ENCODE peak calls at places on chromosomes 3 and 15, in four cellular contexts. One of them, this sample, is unnamed.

GRCh38 chr3:8599146-8599545 is 45.5 kb downstream of the SSUH2 start:
- DNase-seq in HepG2: no peak
- DNase-seq in K562: no peak
- DNase-seq in GM12878: no peak
- DNase-seq in this sample: no peak

GRCh38 chr3:46131884-46132478 is 76.1 kb downstream of the CCR1 start:
- DNase-seq in HepG2: no peak
- DNase-seq in K562: no peak
- DNase-seq in GM12878: no peak
- DNase-seq in this sample: no peak

GRCh38 chr15:59299919-59300617 is 72.6 kb downstream of the MYO1E start:
- DNase-seq in HepG2: no peak
- DNase-seq in K562: peak
- DNase-seq in GM12878: peak
- DNase-seq in this sample: no peak

GRCh38 chr3:120033594-120033993 is 60.7 kb downstream of the GSK3B start:
- DNase-seq in HepG2: no peak
- DNase-seq in K562: no peak
- DNase-seq in GM12878: no peak
- DNase-seq in this sample: no peak

GRCh38 chr3:165805834-165806561 is 31.2 kb downstream of the BCHE start:
- DNase-seq in HepG2: no peak
- DNase-seq in K562: no peak
- DNase-seq in GM12878: no peak
- DNase-seq in this sample: no peak

GRCh38 chr3:78858165-78858564 is 909.6 kb downstream of the ROBO1 start:
- DNase-seq in HepG2: no peak
- DNase-seq in K562: no peak
- DNase-seq in GM12878: no peak
- DNase-seq in this sample: no peak

GRCh38 chr3:122497425-122497824 is 17.3 kb downstream of the KPNA1 start:
- DNase-seq in HepG2: no peak
- DNase-seq in K562: no peak
- DNase-seq in GM12878: peak
- DNase-seq in this sample: no peak

GRCh38 chr3:183375337-183375736 is 53.1 kb downstream of the MCF2L2 start:
- DNase-seq in HepG2: no peak
- DNase-seq in K562: no peak
- DNase-seq in GM12878: no peak
- DNase-seq in this sample: no peak

GRCh38 chr3:98971183-98971681 is 69.7 kb upstream of the DCBLD2 start:
- DNase-seq in HepG2: peak
- DNase-seq in K562: no peak
- DNase-seq in GM12878: no peak
- DNase-seq in this sample: no peak

GRCh38 chr3:9301798-9302197 is 52.4 kb upstream of the SRGAP3 start:
- DNase-seq in HepG2: no peak
- DNase-seq in K562: no peak
- DNase-seq in GM12878: no peak
- DNase-seq in this sample: no peak

GRCh38 chr3:139302084-139302800 is 41.6 kb upstream of the MRPS22 start:
- DNase-seq in HepG2: peak
- DNase-seq in K562: no peak
- DNase-seq in GM12878: no peak
- DNase-seq in this sample: no peak

GRCh38 chr3:193548406-193548805 is 6.3 kb downstream of the ATP13A4 start:
- DNase-seq in HepG2: no peak
- DNase-seq in K562: no peak
- DNase-seq in GM12878: no peak
- DNase-seq in this sample: no peak

GRCh38 chr3:49403891-49404290 is 7.9 kb downstream of the RHOA start:
- DNase-seq in HepG2: no peak
- DNase-seq in K562: no peak
- DNase-seq in GM12878: no peak
- DNase-seq in this sample: no peak

GRCh38 chr15:26771168-26771916 is 1.5 kb downstream of the GABRB3 start:
- DNase-seq in HepG2: peak
- DNase-seq in K562: no peak
- DNase-seq in GM12878: no peak
- DNase-seq in this sample: peak

GRCh38 chr3:160852856-160853255 is 96.8 kb downstream of the PPM1L start:
- DNase-seq in HepG2: no peak
- DNase-seq in K562: no peak
- DNase-seq in GM12878: no peak
- DNase-seq in this sample: no peak

GRCh38 chr3:186588619-186589018 is 18.1 kb downstream of the DNAJB11 start:
- DNase-seq in HepG2: no peak
- DNase-seq in K562: no peak
- DNase-seq in GM12878: no peak
- DNase-seq in this sample: no peak

GRCh38 chr3:56915969-56916586 is 114.3 kb upstream of the ARHGEF3 start:
- DNase-seq in HepG2: no peak
- DNase-seq in K562: peak
- DNase-seq in GM12878: peak
- DNase-seq in this sample: peak

GRCh38 chr3:123064506-123064905 is 2.3 kb upstream of the PDIA5 start:
- DNase-seq in HepG2: no peak
- DNase-seq in K562: no peak
- DNase-seq in GM12878: no peak
- DNase-seq in this sample: no peak

GRCh38 chr3:25885544-25885943 is 95.7 kb downstream of the OXSM start:
- DNase-seq in HepG2: no peak
- DNase-seq in K562: no peak
- DNase-seq in GM12878: no peak
- DNase-seq in this sample: no peak

GRCh38 chr3:191234216-191234615 is 35.2 kb downstream of the OSTN start:
- DNase-seq in HepG2: no peak
- DNase-seq in K562: no peak
- DNase-seq in GM12878: no peak
- DNase-seq in this sample: no peak

GRCh38 chr3:13845806-13846205 is 34.1 kb downstream of the WNT7A start:
- DNase-seq in HepG2: no peak
- DNase-seq in K562: no peak
- DNase-seq in GM12878: no peak
- DNase-seq in this sample: no peak

GRCh38 chr15:59160880-59161593 is 45.6 kb upstream of the LDHAL6B start:
- DNase-seq in HepG2: peak
- DNase-seq in K562: peak
- DNase-seq in GM12878: no peak
- DNase-seq in this sample: peak

GRCh38 chr3:168939651-168940238 is 723.8 kb downstream of the MECOM start:
- DNase-seq in HepG2: no peak
- DNase-seq in K562: no peak
- DNase-seq in GM12878: no peak
- DNase-seq in this sample: no peak

GRCh38 chr15:98888839-98889479 is 118.6 kb downstream of the PGPEP1L start:
- DNase-seq in HepG2: no peak
- DNase-seq in K562: no peak
- DNase-seq in GM12878: no peak
- DNase-seq in this sample: no peak

GRCh38 chr3:20080956-20081554 is 40.8 kb downstream of the KAT2B start:
- DNase-seq in HepG2: peak
- DNase-seq in K562: peak
- DNase-seq in GM12878: peak
- DNase-seq in this sample: no peak

GRCh38 chr15:45372032-45372995 is 6.0 kb downstream of the GATM start:
- DNase-seq in HepG2: no peak
- DNase-seq in K562: no peak
- DNase-seq in GM12878: no peak
- DNase-seq in this sample: no peak

GRCh38 chr15:38535451-38536200 is 29.0 kb downstream of the RASGRP1 start:
- DNase-seq in HepG2: no peak
- DNase-seq in K562: no peak
- DNase-seq in GM12878: no peak
- DNase-seq in this sample: no peak

GRCh38 chr3:63557912-63558311 is 94.6 kb upstream of the SNTN start:
- DNase-seq in HepG2: no peak
- DNase-seq in K562: no peak
- DNase-seq in GM12878: peak
- DNase-seq in this sample: no peak

GRCh38 chr3:51371943-51372557 is 13.0 kb upstream of the MANF start:
- DNase-seq in HepG2: peak
- DNase-seq in K562: peak
- DNase-seq in GM12878: no peak
- DNase-seq in this sample: peak

GRCh38 chr15:65421360-65422215 is 1.2 kb downstream of the IGDCC4 start:
- DNase-seq in HepG2: no peak
- DNase-seq in K562: peak
- DNase-seq in GM12878: no peak
- DNase-seq in this sample: peak

DNA sequence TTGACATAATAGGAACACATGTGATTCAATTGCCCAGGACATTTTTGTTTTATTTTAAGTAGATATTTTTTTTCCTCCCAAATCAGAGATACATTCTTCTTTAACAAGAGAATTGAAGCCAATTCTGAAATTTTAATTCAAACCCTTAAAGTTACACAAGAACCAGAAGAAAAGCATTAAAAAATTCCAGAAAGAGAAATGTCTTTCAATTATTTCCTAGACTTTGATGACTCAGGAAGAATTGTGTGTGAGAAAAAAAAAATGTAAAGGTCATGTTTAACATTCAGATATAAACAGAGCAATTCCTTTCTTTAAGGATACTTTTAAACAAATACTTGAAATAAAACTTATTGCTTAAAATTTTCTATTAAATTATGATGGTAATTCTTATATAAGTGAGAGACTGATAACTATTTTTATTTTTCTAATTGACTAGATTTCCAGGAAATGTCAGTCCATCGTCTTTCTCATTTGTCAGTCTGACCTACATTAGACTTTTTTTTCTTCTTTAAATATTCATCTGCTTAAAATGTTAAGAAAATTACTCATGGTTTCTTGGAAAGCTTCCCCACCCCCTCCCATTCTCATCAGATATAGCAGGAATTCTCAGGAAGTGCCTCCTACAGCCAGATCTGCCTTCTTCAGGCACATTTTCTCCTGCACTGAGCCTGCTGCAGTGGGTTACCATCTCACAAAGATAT is 261.7 kb upstream of the CBLB start:
- DNase-seq in HepG2: no peak
- DNase-seq in K562: peak
- DNase-seq in GM12878: no peak
- DNase-seq in this sample: no peak
- TF ChIP-seq CTCF in HepG2: no peak
- TF ChIP-seq CTCF in K562: no peak
- TF ChIP-seq CTCF in GM12878: no peak
- TF ChIP-seq CTCF in this sample: no peak

DNA sequence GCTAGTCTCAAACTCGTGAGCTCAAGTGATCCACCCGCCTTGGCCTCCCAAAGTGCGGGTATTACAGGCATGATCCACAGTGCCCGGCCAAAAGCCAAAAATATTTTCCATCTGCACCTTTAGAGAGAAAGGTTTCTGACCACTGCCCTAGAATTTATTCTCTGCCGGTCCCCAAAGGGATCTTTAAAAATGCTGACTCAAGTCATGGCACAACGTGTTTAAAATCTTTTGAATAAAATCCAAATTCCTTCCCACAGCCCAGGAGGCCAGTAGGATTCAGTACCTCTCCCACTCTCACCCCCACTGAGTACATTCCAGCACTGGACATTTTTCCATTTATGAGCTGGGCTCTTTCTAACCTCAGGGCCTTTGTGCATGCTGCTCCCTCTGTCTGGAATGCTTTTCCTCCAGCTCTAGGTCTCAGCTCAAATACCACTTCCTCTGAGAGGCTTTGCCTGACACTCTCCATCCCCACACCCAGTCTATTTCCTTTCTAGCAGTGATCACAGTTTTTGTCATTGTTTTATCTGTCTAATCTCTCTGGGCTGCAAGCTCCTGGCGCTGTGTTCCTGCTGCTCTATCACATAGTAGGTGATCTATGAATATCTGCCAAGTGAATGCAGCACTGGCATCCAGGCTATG is 502.9 kb downstream of the SHQ1 start:
- DNase-seq in HepG2: no peak
- DNase-seq in K562: no peak
- DNase-seq in GM12878: no peak
- DNase-seq in this sample: no peak
- TF ChIP-seq CREM in HepG2: no peak
- TF ChIP-seq CREM in K562: no peak
- TF ChIP-seq CREM in GM12878: no peak
- TF ChIP-seq CREM in this sample: no peak

GRCh38 chr15:69750253-69750652 is 297.6 kb downstream of the RPLP1 start:
- DNase-seq in HepG2: no peak
- DNase-seq in K562: no peak
- DNase-seq in GM12878: peak
- DNase-seq in this sample: no peak

GRCh38 chr15:69748700-69749099 is 296.1 kb downstream of the RPLP1 start:
- DNase-seq in HepG2: no peak
- DNase-seq in K562: no peak
- DNase-seq in GM12878: no peak
- DNase-seq in this sample: no peak

GRCh38 chr15:69751147-69751546 is 298.5 kb downstream of the RPLP1 start:
- DNase-seq in HepG2: no peak
- DNase-seq in K562: no peak
- DNase-seq in GM12878: no peak
- DNase-seq in this sample: no peak

GRCh38 chr15:69749274-69749673 is 296.7 kb downstream of the RPLP1 start:
- DNase-seq in HepG2: no peak
- DNase-seq in K562: no peak
- DNase-seq in GM12878: no peak
- DNase-seq in this sample: no peak

DNA sequence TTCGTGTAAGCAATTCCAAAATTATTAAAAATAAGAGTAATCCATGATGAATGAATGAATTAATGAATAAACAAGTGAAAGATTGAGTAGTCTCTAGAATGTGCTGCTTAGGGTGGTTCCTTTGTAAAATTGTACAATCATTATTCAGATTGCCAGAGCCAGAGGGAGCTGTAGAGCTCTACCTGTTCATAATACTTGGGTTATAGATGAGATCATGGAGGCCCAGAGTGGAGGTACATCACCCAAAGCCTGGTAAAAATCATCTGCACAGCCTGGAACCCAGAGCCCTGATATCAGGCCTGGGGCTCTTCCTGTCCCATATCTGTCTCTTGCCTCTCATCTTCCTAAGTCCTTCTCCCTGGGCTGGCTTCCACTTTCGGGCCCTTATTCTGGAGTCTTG is 297.2 kb downstream of the RPLP1 start:
- DNase-seq in HepG2: no peak
- DNase-seq in K562: no peak
- DNase-seq in GM12878: no peak
- DNase-seq in this sample: no peak
- TF ChIP-seq CTCF in HepG2: peak
- TF ChIP-seq CTCF in K562: no peak
- TF ChIP-seq CTCF in GM12878: no peak
- TF ChIP-seq CTCF in this sample: no peak

DNA sequence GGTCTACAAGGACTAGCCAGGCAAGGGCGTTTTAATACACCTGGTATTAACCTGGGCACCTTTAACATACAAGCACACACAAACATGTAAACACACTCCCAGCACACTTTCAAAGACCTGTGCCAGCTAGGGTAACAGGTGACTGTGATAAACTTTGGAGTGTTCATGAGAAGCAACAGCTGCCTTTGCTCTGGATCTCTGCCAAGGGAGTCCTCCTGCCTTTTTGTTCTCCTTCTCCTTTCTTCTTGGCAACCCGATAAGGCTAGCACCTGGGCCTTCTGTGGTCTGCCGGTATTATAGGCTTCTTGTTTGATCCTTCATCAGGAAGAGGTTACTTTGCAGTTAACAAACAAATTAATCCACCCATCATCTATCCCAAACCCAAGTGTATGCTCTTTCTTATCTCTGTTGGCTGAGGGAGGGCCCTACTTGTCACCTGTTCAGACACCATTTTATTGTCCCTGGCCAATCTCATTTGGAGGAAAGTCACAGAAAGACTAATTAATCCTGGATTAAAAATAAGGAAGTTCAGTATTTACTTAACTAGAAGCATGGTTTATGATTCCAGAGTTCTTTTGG is at the start of gene RETNLB:
- DNase-seq in HepG2: no peak
- DNase-seq in K562: no peak
- DNase-seq in GM12878: no peak
- DNase-seq in this sample: no peak
- TF ChIP-seq CREM in HepG2: no peak
- TF ChIP-seq CREM in K562: no peak
- TF ChIP-seq CREM in GM12878: no peak
- TF ChIP-seq CREM in this sample: no peak

This sample was measured in WTC11.